ENCODE peak calls at places on chromosome 1, in eight cellular contexts. U is activated CD8-positive, alpha-beta memory T cell treated with anti-CD3 and anti-CD28 coated beads for 4 hours; I is AG20443; W is brain microvascular endothelial cell; Z is SHP77; G is stimulated activated CD8-positive, alpha-beta memory T cell treated with anti-CD3 and anti-CD28 coated beads, Interleukin-7, amount 100 ng/mL, for 1 hour; L is cerebellar cortex; O is NCI-H1092 treated with DMSO at 0.1 percent for 48 hours. A is an unnamed sample.

GRCh38 chr1:225652726-225653462 is at the start of gene ENAH:
- DNase-seq in I (peak; percentile 94), G (no peak), W (peak; percentile 43), L (peak; percentile 65), U (no peak), O (peak; percentile 91), Z (peak; percentile 65), A (peak; percentile 84)

GRCh38 chr1:32215629-32216505 is 6.3 kb downstream of the TMEM234 start:
- DNase-seq in I (peak; percentile 85), U (no peak), Z (peak; percentile 75), O (peak; percentile 46), L (peak; percentile 64), G (peak; percentile 31), W (peak; percentile 53), A (peak; percentile 43)

GRCh38 chr1:45913183-45913924 is 109.9 kb downstream of the MAST2 start:
- DNase-seq in Z (no peak), L (no peak), O (no peak), W (peak; percentile 81), G (no peak), U (no peak), I (peak; percentile 81), A (no peak)

GRCh38 chr1:116514708-116515525 is 55.9 kb downstream of the CD58 start:
- DNase-seq in O (no peak), I (no peak), W (no peak), G (no peak), Z (no peak), U (peak; percentile 42), L (no peak), A (no peak)

GRCh38 chr1:30732277-30732996 is 9.1 kb upstream of the MATN1 start:
- DNase-seq in G (no peak), W (no peak), O (no peak), U (no peak), L (no peak), Z (no peak), I (peak; percentile 58), A (no peak)

GRCh38 chr1:33654267-33654832 is 181.9 kb downstream of the ZSCAN20 start:
- DNase-seq in I (peak; percentile 78), G (no peak), O (peak; percentile 28), W (no peak), L (no peak), Z (no peak), U (no peak), A (no peak)

GRCh38 chr1:193448682-193449461 is 262.5 kb upstream of the B3GALT2 start:
- DNase-seq in I (no peak), W (no peak), G (no peak), O (no peak), Z (no peak), L (no peak), U (no peak), A (no peak)

GRCh38 chr1:206579747-206580437 is 32.4 kb downstream of the EIF2D start:
- DNase-seq in O (no peak), Z (no peak), U (peak; percentile 86), I (peak; percentile 78), G (peak; percentile 72), W (no peak), L (no peak), A (no peak)

GRCh38 chr1:175472464-175472863 is 270.9 kb downstream of the TNR start:
- DNase-seq in L (no peak), U (no peak), Z (no peak), O (no peak), W (no peak), G (no peak), I (no peak), A (no peak)

GRCh38 chr1:175410560-175410959 is 218.0 kb upstream of the KIAA0040 start:
- DNase-seq in G (no peak), W (no peak), Z (no peak), U (no peak), I (no peak), O (no peak), L (no peak), A (no peak)

GRCh38 chr1:234863596-234863995 is 253.6 kb upstream of the IRF2BP2 start:
- DNase-seq in O (no peak), Z (no peak), I (peak; percentile 67), U (no peak), L (no peak), W (peak; percentile 50), G (no peak), A (no peak)

GRCh38 chr1:67898033-67898726 is 64.9 kb upstream of the GNG12 start:
- DNase-seq in U (no peak), O (no peak), L (no peak), I (no peak), W (peak; percentile 84), Z (no peak), G (no peak), A (no peak)

GRCh38 chr1:236154126-236154525 is 11.8 kb downstream of the GPR137B start:
- DNase-seq in U (no peak), G (no peak), Z (no peak), I (no peak), L (no peak), W (no peak), O (no peak), A (no peak)

GRCh38 chr1:220874201-220874655 is 5.0 kb upstream of the HLX start:
- DNase-seq in Z (peak; percentile 31), L (peak; percentile 18), W (peak; percentile 23), O (peak; percentile 55), G (no peak), U (no peak), I (peak; percentile 67), A (no peak)

GRCh38 chr1:94543003-94543402 is 1.4 kb upstream of the F3 start:
- DNase-seq in W (no peak), O (no peak), I (no peak), Z (no peak), U (no peak), G (no peak), L (no peak), A (no peak)

A was measured in cerebellum.